ENCODE peak calls at places on chromosomes 7 and 10, in ten cellular contexts. One of them, this sample, is unnamed.

GRCh38 chr7:131039836-131040235 is 287.8 kb upstream of the MKLN1 start:
- ATAC-seq in aorta: peak
- ATAC-seq in lower lobe of right lung: no peak
- ATAC-seq in gastroesophageal sphincter: no peak
- ATAC-seq in activated T-cell treated with anti-CD3 and anti-CD28 coated beads, Interleukin-2, amount 50 U/mL, for 4 hours: no peak
- ATAC-seq in stimulated activated effector memory CD8-positive, alpha-beta T cell treated with anti-CD3 and anti-CD28 coated beads, Interleukin-12 subunit alpha, Interleukin-12 subunit beta, amount 100 ng/mL, for 72 hours: no peak
- ATAC-seq in SK-N-SH treated with all-trans-retinoic acid at 6 μM for 48 hours: peak
- ATAC-seq in HepG2: no peak
- ATAC-seq in right cardiac atrium: no peak
- ATAC-seq in Panc1: no peak
- ATAC-seq in this sample: no peak

GRCh38 chr10:80487422-80487785 is 33.3 kb downstream of the TSPAN14 start:
- ATAC-seq in aorta: no peak
- ATAC-seq in lower lobe of right lung: no peak
- ATAC-seq in Panc1: no peak
- ATAC-seq in stimulated activated effector memory CD8-positive, alpha-beta T cell treated with anti-CD3 and anti-CD28 coated beads, Interleukin-12 subunit alpha, Interleukin-12 subunit beta, amount 100 ng/mL, for 72 hours: peak
- ATAC-seq in activated T-cell treated with anti-CD3 and anti-CD28 coated beads, Interleukin-2, amount 50 U/mL, for 4 hours: peak
- ATAC-seq in gastroesophageal sphincter: no peak
- ATAC-seq in SK-N-SH treated with all-trans-retinoic acid at 6 μM for 48 hours: no peak
- ATAC-seq in right cardiac atrium: no peak
- ATAC-seq in HepG2: no peak
- ATAC-seq in this sample: no peak

GRCh38 chr7:56091591-56091990 is 1.2 kb downstream of the PHKG1 start:
- ATAC-seq in gastroesophageal sphincter: peak
- ATAC-seq in aorta: peak
- ATAC-seq in HepG2: no peak
- ATAC-seq in Panc1: no peak
- ATAC-seq in activated T-cell treated with anti-CD3 and anti-CD28 coated beads, Interleukin-2, amount 50 U/mL, for 4 hours: no peak
- ATAC-seq in SK-N-SH treated with all-trans-retinoic acid at 6 μM for 48 hours: peak
- ATAC-seq in right cardiac atrium: peak
- ATAC-seq in stimulated activated effector memory CD8-positive, alpha-beta T cell treated with anti-CD3 and anti-CD28 coated beads, Interleukin-12 subunit alpha, Interleukin-12 subunit beta, amount 100 ng/mL, for 72 hours: peak
- ATAC-seq in lower lobe of right lung: no peak
- ATAC-seq in this sample: no peak

GRCh38 chr10:6569259-6569658 is 10.8 kb downstream of the PRKCQ start:
- ATAC-seq in SK-N-SH treated with all-trans-retinoic acid at 6 μM for 48 hours: no peak
- ATAC-seq in activated T-cell treated with anti-CD3 and anti-CD28 coated beads, Interleukin-2, amount 50 U/mL, for 4 hours: no peak
- ATAC-seq in right cardiac atrium: no peak
- ATAC-seq in HepG2: no peak
- ATAC-seq in lower lobe of right lung: no peak
- ATAC-seq in aorta: no peak
- ATAC-seq in stimulated activated effector memory CD8-positive, alpha-beta T cell treated with anti-CD3 and anti-CD28 coated beads, Interleukin-12 subunit alpha, Interleukin-12 subunit beta, amount 100 ng/mL, for 72 hours: no peak
- ATAC-seq in gastroesophageal sphincter: no peak
- ATAC-seq in Panc1: no peak
- ATAC-seq in this sample: no peak

GRCh38 chr10:92972066-92972870 is 88.3 kb upstream of the CYP26C1 start:
- ATAC-seq in Panc1: no peak
- ATAC-seq in lower lobe of right lung: peak
- ATAC-seq in HepG2: peak
- ATAC-seq in SK-N-SH treated with all-trans-retinoic acid at 6 μM for 48 hours: peak
- ATAC-seq in aorta: no peak
- ATAC-seq in right cardiac atrium: peak
- ATAC-seq in gastroesophageal sphincter: peak
- ATAC-seq in stimulated activated effector memory CD8-positive, alpha-beta T cell treated with anti-CD3 and anti-CD28 coated beads, Interleukin-12 subunit alpha, Interleukin-12 subunit beta, amount 100 ng/mL, for 72 hours: peak
- ATAC-seq in activated T-cell treated with anti-CD3 and anti-CD28 coated beads, Interleukin-2, amount 50 U/mL, for 4 hours: no peak
- ATAC-seq in this sample: no peak

GRCh38 chr10:35855155-35855947 is 213.3 kb upstream of the FZD8 start:
- ATAC-seq in Panc1: no peak
- ATAC-seq in right cardiac atrium: no peak
- ATAC-seq in gastroesophageal sphincter: no peak
- ATAC-seq in activated T-cell treated with anti-CD3 and anti-CD28 coated beads, Interleukin-2, amount 50 U/mL, for 4 hours: no peak
- ATAC-seq in SK-N-SH treated with all-trans-retinoic acid at 6 μM for 48 hours: peak
- ATAC-seq in HepG2: no peak
- ATAC-seq in stimulated activated effector memory CD8-positive, alpha-beta T cell treated with anti-CD3 and anti-CD28 coated beads, Interleukin-12 subunit alpha, Interleukin-12 subunit beta, amount 100 ng/mL, for 72 hours: no peak
- ATAC-seq in aorta: no peak
- ATAC-seq in lower lobe of right lung: no peak
- ATAC-seq in this sample: no peak

GRCh38 chr7:13262929-13263530 is 575.6 kb downstream of the ARL4A start:
- ATAC-seq in HepG2: peak
- ATAC-seq in aorta: no peak
- ATAC-seq in gastroesophageal sphincter: no peak
- ATAC-seq in SK-N-SH treated with all-trans-retinoic acid at 6 μM for 48 hours: peak
- ATAC-seq in stimulated activated effector memory CD8-positive, alpha-beta T cell treated with anti-CD3 and anti-CD28 coated beads, Interleukin-12 subunit alpha, Interleukin-12 subunit beta, amount 100 ng/mL, for 72 hours: no peak
- ATAC-seq in lower lobe of right lung: no peak
- ATAC-seq in activated T-cell treated with anti-CD3 and anti-CD28 coated beads, Interleukin-2, amount 50 U/mL, for 4 hours: no peak
- ATAC-seq in Panc1: no peak
- ATAC-seq in right cardiac atrium: peak
- ATAC-seq in this sample: no peak

GRCh38 chr7:68700414-68700813 is 897.9 kb upstream of the AUTS2 start:
- ATAC-seq in Panc1: no peak
- ATAC-seq in HepG2: no peak
- ATAC-seq in aorta: no peak
- ATAC-seq in right cardiac atrium: no peak
- ATAC-seq in activated T-cell treated with anti-CD3 and anti-CD28 coated beads, Interleukin-2, amount 50 U/mL, for 4 hours: no peak
- ATAC-seq in gastroesophageal sphincter: no peak
- ATAC-seq in stimulated activated effector memory CD8-positive, alpha-beta T cell treated with anti-CD3 and anti-CD28 coated beads, Interleukin-12 subunit alpha, Interleukin-12 subunit beta, amount 100 ng/mL, for 72 hours: no peak
- ATAC-seq in lower lobe of right lung: no peak
- ATAC-seq in SK-N-SH treated with all-trans-retinoic acid at 6 μM for 48 hours: peak
- ATAC-seq in this sample: no peak

GRCh38 chr7:16730937-16731336 is 22.6 kb upstream of the TSPAN13 start:
- ATAC-seq in HepG2: peak
- ATAC-seq in lower lobe of right lung: peak
- ATAC-seq in Panc1: no peak
- ATAC-seq in aorta: no peak
- ATAC-seq in gastroesophageal sphincter: no peak
- ATAC-seq in SK-N-SH treated with all-trans-retinoic acid at 6 μM for 48 hours: no peak
- ATAC-seq in stimulated activated effector memory CD8-positive, alpha-beta T cell treated with anti-CD3 and anti-CD28 coated beads, Interleukin-12 subunit alpha, Interleukin-12 subunit beta, amount 100 ng/mL, for 72 hours: no peak
- ATAC-seq in activated T-cell treated with anti-CD3 and anti-CD28 coated beads, Interleukin-2, amount 50 U/mL, for 4 hours: no peak
- ATAC-seq in right cardiac atrium: no peak
- ATAC-seq in this sample: no peak

GRCh38 chr10:43892062-43892765 is 243.5 kb upstream of the ZNF32 start:
- ATAC-seq in HepG2: no peak
- ATAC-seq in gastroesophageal sphincter: no peak
- ATAC-seq in SK-N-SH treated with all-trans-retinoic acid at 6 μM for 48 hours: peak
- ATAC-seq in stimulated activated effector memory CD8-positive, alpha-beta T cell treated with anti-CD3 and anti-CD28 coated beads, Interleukin-12 subunit alpha, Interleukin-12 subunit beta, amount 100 ng/mL, for 72 hours: no peak
- ATAC-seq in activated T-cell treated with anti-CD3 and anti-CD28 coated beads, Interleukin-2, amount 50 U/mL, for 4 hours: no peak
- ATAC-seq in Panc1: no peak
- ATAC-seq in aorta: no peak
- ATAC-seq in lower lobe of right lung: peak
- ATAC-seq in right cardiac atrium: peak
- ATAC-seq in this sample: peak

GRCh38 chr7:149751058-149751775 is 22.2 kb downstream of the ZNF467 start:
- ATAC-seq in aorta: no peak
- ATAC-seq in stimulated activated effector memory CD8-positive, alpha-beta T cell treated with anti-CD3 and anti-CD28 coated beads, Interleukin-12 subunit alpha, Interleukin-12 subunit beta, amount 100 ng/mL, for 72 hours: no peak
- ATAC-seq in right cardiac atrium: no peak
- ATAC-seq in Panc1: no peak
- ATAC-seq in SK-N-SH treated with all-trans-retinoic acid at 6 μM for 48 hours: no peak
- ATAC-seq in HepG2: no peak
- ATAC-seq in lower lobe of right lung: no peak
- ATAC-seq in gastroesophageal sphincter: no peak
- ATAC-seq in activated T-cell treated with anti-CD3 and anti-CD28 coated beads, Interleukin-2, amount 50 U/mL, for 4 hours: no peak
- ATAC-seq in this sample: peak

GRCh38 chr7:25132430-25132829 is 7.4 kb upstream of the CYCS start:
- ATAC-seq in HepG2: no peak
- ATAC-seq in gastroesophageal sphincter: no peak
- ATAC-seq in Panc1: no peak
- ATAC-seq in activated T-cell treated with anti-CD3 and anti-CD28 coated beads, Interleukin-2, amount 50 U/mL, for 4 hours: no peak
- ATAC-seq in SK-N-SH treated with all-trans-retinoic acid at 6 μM for 48 hours: no peak
- ATAC-seq in right cardiac atrium: no peak
- ATAC-seq in aorta: no peak
- ATAC-seq in stimulated activated effector memory CD8-positive, alpha-beta T cell treated with anti-CD3 and anti-CD28 coated beads, Interleukin-12 subunit alpha, Interleukin-12 subunit beta, amount 100 ng/mL, for 72 hours: no peak
- ATAC-seq in lower lobe of right lung: no peak
- ATAC-seq in this sample: no peak

GRCh38 chr10:103583871-103584215 is 90.3 kb downstream of the NEURL1 start:
- ATAC-seq in right cardiac atrium: no peak
- ATAC-seq in stimulated activated effector memory CD8-positive, alpha-beta T cell treated with anti-CD3 and anti-CD28 coated beads, Interleukin-12 subunit alpha, Interleukin-12 subunit beta, amount 100 ng/mL, for 72 hours: no peak
- ATAC-seq in aorta: no peak
- ATAC-seq in HepG2: no peak
- ATAC-seq in gastroesophageal sphincter: no peak
- ATAC-seq in SK-N-SH treated with all-trans-retinoic acid at 6 μM for 48 hours: no peak
- ATAC-seq in Panc1: no peak
- ATAC-seq in activated T-cell treated with anti-CD3 and anti-CD28 coated beads, Interleukin-2, amount 50 U/mL, for 4 hours: no peak
- ATAC-seq in lower lobe of right lung: no peak
- ATAC-seq in this sample: no peak

GRCh38 chr10:97771913-97772823 is at the start of gene SFRP5:
- ATAC-seq in aorta: no peak
- ATAC-seq in Panc1: peak
- ATAC-seq in right cardiac atrium: peak
- ATAC-seq in HepG2: no peak
- ATAC-seq in gastroesophageal sphincter: no peak
- ATAC-seq in lower lobe of right lung: peak
- ATAC-seq in activated T-cell treated with anti-CD3 and anti-CD28 coated beads, Interleukin-2, amount 50 U/mL, for 4 hours: peak
- ATAC-seq in SK-N-SH treated with all-trans-retinoic acid at 6 μM for 48 hours: no peak
- ATAC-seq in stimulated activated effector memory CD8-positive, alpha-beta T cell treated with anti-CD3 and anti-CD28 coated beads, Interleukin-12 subunit alpha, Interleukin-12 subunit beta, amount 100 ng/mL, for 72 hours: no peak
- ATAC-seq in this sample: no peak

GRCh38 chr7:151631149-151631967 is 111.7 kb upstream of the RHEB start:
- ATAC-seq in right cardiac atrium: peak
- ATAC-seq in aorta: peak
- ATAC-seq in Panc1: peak
- ATAC-seq in activated T-cell treated with anti-CD3 and anti-CD28 coated beads, Interleukin-2, amount 50 U/mL, for 4 hours: peak
- ATAC-seq in stimulated activated effector memory CD8-positive, alpha-beta T cell treated with anti-CD3 and anti-CD28 coated beads, Interleukin-12 subunit alpha, Interleukin-12 subunit beta, amount 100 ng/mL, for 72 hours: peak
- ATAC-seq in gastroesophageal sphincter: peak
- ATAC-seq in lower lobe of right lung: peak
- ATAC-seq in HepG2: no peak
- ATAC-seq in SK-N-SH treated with all-trans-retinoic acid at 6 μM for 48 hours: peak
- ATAC-seq in this sample: no peak

GRCh38 chr7:128697301-128697905 is 25.3 kb downstream of the GARIN1A start:
- ATAC-seq in lower lobe of right lung: peak
- ATAC-seq in HepG2: peak
- ATAC-seq in aorta: peak
- ATAC-seq in SK-N-SH treated with all-trans-retinoic acid at 6 μM for 48 hours: peak
- ATAC-seq in activated T-cell treated with anti-CD3 and anti-CD28 coated beads, Interleukin-2, amount 50 U/mL, for 4 hours: peak
- ATAC-seq in gastroesophageal sphincter: peak
- ATAC-seq in stimulated activated effector memory CD8-positive, alpha-beta T cell treated with anti-CD3 and anti-CD28 coated beads, Interleukin-12 subunit alpha, Interleukin-12 subunit beta, amount 100 ng/mL, for 72 hours: peak
- ATAC-seq in right cardiac atrium: peak
- ATAC-seq in Panc1: peak
- ATAC-seq in this sample: peak

GRCh38 chr7:66145404-66145843 is 30.8 kb downstream of the CRCP start:
- ATAC-seq in Panc1: no peak
- ATAC-seq in activated T-cell treated with anti-CD3 and anti-CD28 coated beads, Interleukin-2, amount 50 U/mL, for 4 hours: no peak
- ATAC-seq in HepG2: no peak
- ATAC-seq in lower lobe of right lung: peak
- ATAC-seq in stimulated activated effector memory CD8-positive, alpha-beta T cell treated with anti-CD3 and anti-CD28 coated beads, Interleukin-12 subunit alpha, Interleukin-12 subunit beta, amount 100 ng/mL, for 72 hours: no peak
- ATAC-seq in SK-N-SH treated with all-trans-retinoic acid at 6 μM for 48 hours: peak
- ATAC-seq in gastroesophageal sphincter: peak
- ATAC-seq in right cardiac atrium: peak
- ATAC-seq in aorta: peak
- ATAC-seq in this sample: no peak

GRCh38 chr7:98830972-98831548 is 38.8 kb downstream of the TMEM130 start:
- ATAC-seq in SK-N-SH treated with all-trans-retinoic acid at 6 μM for 48 hours: no peak
- ATAC-seq in Panc1: no peak
- ATAC-seq in aorta: no peak
- ATAC-seq in lower lobe of right lung: no peak
- ATAC-seq in gastroesophageal sphincter: no peak
- ATAC-seq in stimulated activated effector memory CD8-positive, alpha-beta T cell treated with anti-CD3 and anti-CD28 coated beads, Interleukin-12 subunit alpha, Interleukin-12 subunit beta, amount 100 ng/mL, for 72 hours: no peak
- ATAC-seq in HepG2: no peak
- ATAC-seq in activated T-cell treated with anti-CD3 and anti-CD28 coated beads, Interleukin-2, amount 50 U/mL, for 4 hours: no peak
- ATAC-seq in right cardiac atrium: peak
- ATAC-seq in this sample: no peak